ENCODE peak calls at places on chromosomes 4 and X, in six cellular contexts. N is NCI-H2171; G is fibroblast of lung; H is stimulated activated CD4-positive, alpha-beta T cell treated with anti-CD3 and anti-CD28 coated beads, Interleukin-15, amount 100 ng/mL, for 1 hour; T is A549; Q is suprapubic skin. B is an unnamed sample.

GRCh38 chrX:135520022-135520552 is 373 bp upstream of the INTS6L start:
- DNase-seq in N (no peak), G (peak), H (no peak), T (no peak), Q (no peak), B (no peak)

GRCh38 chr4:150679767-150680088 is 97.8 kb downstream of the MAB21L2 start:
- DNase-seq in N (no peak), G (no peak), H (no peak), T (no peak), Q (no peak), B (no peak)

GRCh38 chr4:136811496-136812077 is 720.7 kb downstream of the PCDH18 start:
- DNase-seq in N (no peak), G (no peak), H (no peak), T (no peak), Q (no peak), B (no peak)

GRCh38 chr4:112225157-112225556 is 6.4 kb upstream of the AP1AR start:
- DNase-seq in N (no peak), G (no peak), H (no peak), T (no peak), Q (no peak), B (no peak)

GRCh38 chrX:14528629-14529287 is 578 bp upstream of the GLRA2 start:
- DNase-seq in N (peak), G (peak), H (no peak), T (peak), Q (no peak), B (peak)

GRCh38 chr4:75249739-75250138 is 264.5 kb downstream of the RCHY1 start:
- DNase-seq in N (no peak), G (no peak), H (no peak), T (no peak), Q (no peak), B (no peak)

GRCh38 chrX:17496407-17496806 is 121.4 kb downstream of the NHS start:
- DNase-seq in N (no peak), G (no peak), H (no peak), T (no peak), Q (no peak), B (no peak)

GRCh38 chr4:141057582-141057981 is 75.7 kb downstream of the RNF150 start:
- DNase-seq in N (no peak), G (no peak), H (no peak), T (no peak), Q (no peak), B (no peak)

GRCh38 chr4:6110681-6111353 is 89.5 kb downstream of the JAKMIP1 start:
- DNase-seq in N (no peak), G (no peak), H (no peak), T (no peak), Q (no peak), B (no peak)

GRCh38 chr4:61666248-61666647 is 466.1 kb downstream of the ADGRL3 start:
- DNase-seq in N (no peak), G (no peak), H (no peak), T (no peak), Q (no peak), B (no peak)

GRCh38 chrX:102627640-102628039 is 23.6 kb upstream of the GPRASP1 start:
- DNase-seq in N (no peak), G (no peak), H (no peak), T (no peak), Q (no peak), B (no peak)

GRCh38 chrX:47091149-47091775 is 13.0 kb downstream of the RGN start:
- DNase-seq in N (no peak), G (peak), H (no peak), T (no peak), Q (no peak), B (no peak)

GRCh38 chr4:176261481-176261880 is 7.5 kb downstream of the ASB5 start:
- DNase-seq in N (no peak), G (peak), H (no peak), T (no peak), Q (no peak), B (no peak)

GRCh38 chrX:111375747-111376146 is 36.2 kb downstream of the DCX start:
- DNase-seq in N (no peak), G (no peak), H (no peak), T (no peak), Q (no peak), B (no peak)

GRCh38 chrX:43349363-43349762 is 306.7 kb upstream of the MAOA start:
- DNase-seq in N (no peak), G (peak), H (no peak), T (peak), Q (no peak), B (peak)

GRCh38 chr4:83011779-83012630 is 1.4 kb upstream of the LIN54 start:
- DNase-seq in N (no peak), G (peak), H (no peak), T (no peak), Q (peak), B (no peak)

GRCh38 chr4:179285696-179286095 is 1843.5 kb upstream of the AGA start:
- DNase-seq in N (no peak), G (no peak), H (no peak), T (no peak), Q (no peak), B (no peak)

GRCh38 chr4:7987148-7987989 is 47.7 kb upstream of the AFAP1 start:
- DNase-seq in N (no peak), G (peak), H (peak), T (peak), Q (no peak), B (peak)

GRCh38 chrX:150625107-150625506 is 56.7 kb downstream of the MTM1 start:
- DNase-seq in N (no peak), G (no peak), H (no peak), T (no peak), Q (no peak), B (no peak)

GRCh38 chr4:78748361-78748760 is 27.8 kb upstream of the BMP2K start:
- DNase-seq in N (no peak), G (no peak), H (no peak), T (no peak), Q (no peak), B (no peak)

GRCh38 chr4:2763511-2763967 is 7.4 kb upstream of the TNIP2 start:
- DNase-seq in N (no peak), G (no peak), H (no peak), T (no peak), Q (no peak), B (no peak)

GRCh38 chr4:89111833-89112563 is 665 bp downstream of the TIGD2 start:
- DNase-seq in N (no peak), G (peak), H (no peak), T (peak), Q (no peak), B (no peak)

GRCh38 chr4:57182132-57182874 is 72.1 kb upstream of the IGFBP7 start:
- DNase-seq in N (no peak), G (no peak), H (no peak), T (no peak), Q (no peak), B (no peak)

GRCh38 chr4:61619528-61619927 is 419.4 kb downstream of the ADGRL3 start:
- DNase-seq in N (no peak), G (no peak), H (no peak), T (peak), Q (no peak), B (no peak)

GRCh38 chrX:50988649-50989048 is 78.1 kb downstream of the BMP15 start:
- DNase-seq in N (no peak), G (peak), H (no peak), T (peak), Q (no peak), B (no peak)

GRCh38 chr4:11416767-11417113 is 12.0 kb downstream of the HS3ST1 start:
- DNase-seq in N (no peak), G (no peak), H (no peak), T (no peak), Q (no peak), B (no peak)

GRCh38 chr4:28469387-28469786 is 1608.7 kb downstream of the STIM2 start:
- DNase-seq in N (no peak), G (no peak), H (no peak), T (no peak), Q (no peak), B (no peak)

GRCh38 chr4:93467484-93468155 is 360.9 kb upstream of the ATOH1 start:
- DNase-seq in N (no peak), G (no peak), H (no peak), T (no peak), Q (no peak), B (no peak)

GRCh38 chrX:139112432-139112831 is 400.9 kb upstream of the FGF13 start:
- DNase-seq in N (no peak), G (peak), H (no peak), T (no peak), Q (no peak), B (no peak)

GRCh38 chr4:158599150-158599549 is 72.5 kb downstream of the C4orf46 start:
- DNase-seq in N (no peak), G (no peak), H (no peak), T (no peak), Q (no peak), B (no peak)

GRCh38 chr4:48269861-48270515 is 350 bp upstream of the TEC start:
- DNase-seq in N (peak), G (peak), H (peak), T (peak), Q (peak), B (peak)

GRCh38 chr4:41318839-41319530 is 62.3 kb downstream of the UCHL1 start:
- DNase-seq in N (no peak), G (no peak), H (no peak), T (peak), Q (no peak), B (no peak)

GRCh38 chr4:48704091-48704802 is 75.8 kb downstream of the FRYL start:
- DNase-seq in N (no peak), G (no peak), H (no peak), T (no peak), Q (no peak), B (no peak)

GRCh38 chr4:183639291-183639690 is 19.7 kb downstream of the RWDD4 start:
- DNase-seq in N (no peak), G (peak), H (no peak), T (no peak), Q (no peak), B (no peak)

GRCh38 chr4:8537041-8537461 is 43.1 kb upstream of the GPR78 start:
- DNase-seq in N (no peak), G (peak), H (no peak), T (peak), Q (no peak), B (peak)

B was measured in HCT116.